ENCODE peak calls at places on chromosomes 7 and 10, in eight cellular contexts. One of them, this sample, is unnamed.

GRCh38 chr10:27679369-27679897 is 66.2 kb downstream of the MKX start:
- DNase-seq in AG10803: no peak
- DNase-seq in ureter: no peak
- DNase-seq in DMS79: no peak
- DNase-seq in stimulated activated CD4-positive, alpha-beta T cell treated with anti-CD3 and anti-CD28 coated beads, Interleukin-15, amount 100 ng/mL, for 1 hour: no peak
- DNase-seq in GF-D8: no peak
- DNase-seq in HCT116: no peak
- DNase-seq in left ventricle myocardium inferior: no peak
- DNase-seq in this sample: no peak

GRCh38 chr7:35705932-35706461 is 11.1 kb upstream of the HERPUD2 start:
- DNase-seq in AG10803: peak
- DNase-seq in ureter: no peak
- DNase-seq in DMS79: no peak
- DNase-seq in stimulated activated CD4-positive, alpha-beta T cell treated with anti-CD3 and anti-CD28 coated beads, Interleukin-15, amount 100 ng/mL, for 1 hour: no peak
- DNase-seq in GF-D8: no peak
- DNase-seq in HCT116: no peak
- DNase-seq in left ventricle myocardium inferior: no peak
- DNase-seq in this sample: no peak

GRCh38 chr7:936131-937054 is 18.1 kb downstream of the ADAP1 start:
- DNase-seq in AG10803: no peak
- DNase-seq in ureter: no peak
- DNase-seq in DMS79: no peak
- DNase-seq in stimulated activated CD4-positive, alpha-beta T cell treated with anti-CD3 and anti-CD28 coated beads, Interleukin-15, amount 100 ng/mL, for 1 hour: no peak
- DNase-seq in GF-D8: no peak
- DNase-seq in HCT116: peak
- DNase-seq in left ventricle myocardium inferior: no peak
- DNase-seq in this sample: peak

GRCh38 chr7:604038-604883 is 84.6 kb upstream of the PDGFA start:
- DNase-seq in AG10803: no peak
- DNase-seq in ureter: peak
- DNase-seq in DMS79: no peak
- DNase-seq in stimulated activated CD4-positive, alpha-beta T cell treated with anti-CD3 and anti-CD28 coated beads, Interleukin-15, amount 100 ng/mL, for 1 hour: peak
- DNase-seq in GF-D8: peak
- DNase-seq in HCT116: no peak
- DNase-seq in left ventricle myocardium inferior: peak
- DNase-seq in this sample: peak

GRCh38 chr10:22461891-22462290 is 116.6 kb downstream of the SPAG6 start:
- DNase-seq in AG10803: peak
- DNase-seq in ureter: no peak
- DNase-seq in DMS79: no peak
- DNase-seq in stimulated activated CD4-positive, alpha-beta T cell treated with anti-CD3 and anti-CD28 coated beads, Interleukin-15, amount 100 ng/mL, for 1 hour: no peak
- DNase-seq in GF-D8: no peak
- DNase-seq in HCT116: no peak
- DNase-seq in left ventricle myocardium inferior: no peak
- DNase-seq in this sample: no peak

GRCh38 chr7:55533050-55533728 is 39.1 kb downstream of the VOPP1 start:
- DNase-seq in AG10803: peak
- DNase-seq in ureter: no peak
- DNase-seq in DMS79: no peak
- DNase-seq in stimulated activated CD4-positive, alpha-beta T cell treated with anti-CD3 and anti-CD28 coated beads, Interleukin-15, amount 100 ng/mL, for 1 hour: peak
- DNase-seq in GF-D8: peak
- DNase-seq in HCT116: no peak
- DNase-seq in left ventricle myocardium inferior: no peak
- DNase-seq in this sample: peak

GRCh38 chr7:7418997-7419396 is 116.7 kb downstream of the COL28A1 start:
- DNase-seq in AG10803: no peak
- DNase-seq in ureter: no peak
- DNase-seq in DMS79: no peak
- DNase-seq in stimulated activated CD4-positive, alpha-beta T cell treated with anti-CD3 and anti-CD28 coated beads, Interleukin-15, amount 100 ng/mL, for 1 hour: no peak
- DNase-seq in GF-D8: no peak
- DNase-seq in HCT116: no peak
- DNase-seq in left ventricle myocardium inferior: no peak
- DNase-seq in this sample: no peak

GRCh38 chr7:116671681-116672595 is at the start of gene MET:
- DNase-seq in AG10803: peak
- DNase-seq in ureter: peak
- DNase-seq in DMS79: peak
- DNase-seq in stimulated activated CD4-positive, alpha-beta T cell treated with anti-CD3 and anti-CD28 coated beads, Interleukin-15, amount 100 ng/mL, for 1 hour: peak
- DNase-seq in GF-D8: no peak
- DNase-seq in HCT116: peak
- DNase-seq in left ventricle myocardium inferior: peak
- DNase-seq in this sample: peak

GRCh38 chr10:45463244-45464116 is 89.5 kb downstream of the ALOX5 start:
- DNase-seq in AG10803: peak
- DNase-seq in ureter: no peak
- DNase-seq in DMS79: no peak
- DNase-seq in stimulated activated CD4-positive, alpha-beta T cell treated with anti-CD3 and anti-CD28 coated beads, Interleukin-15, amount 100 ng/mL, for 1 hour: no peak
- DNase-seq in GF-D8: peak
- DNase-seq in HCT116: no peak
- DNase-seq in left ventricle myocardium inferior: peak
- DNase-seq in this sample: no peak

GRCh38 chr7:157484411-157485081 is 147.7 kb downstream of the DNAJB6 start:
- DNase-seq in AG10803: no peak
- DNase-seq in ureter: no peak
- DNase-seq in DMS79: no peak
- DNase-seq in stimulated activated CD4-positive, alpha-beta T cell treated with anti-CD3 and anti-CD28 coated beads, Interleukin-15, amount 100 ng/mL, for 1 hour: no peak
- DNase-seq in GF-D8: no peak
- DNase-seq in HCT116: no peak
- DNase-seq in left ventricle myocardium inferior: no peak
- DNase-seq in this sample: no peak

GRCh38 chr7:150737265-150738055 is at the start of gene GIMAP5:
- DNase-seq in AG10803: no peak
- DNase-seq in ureter: no peak
- DNase-seq in DMS79: no peak
- DNase-seq in stimulated activated CD4-positive, alpha-beta T cell treated with anti-CD3 and anti-CD28 coated beads, Interleukin-15, amount 100 ng/mL, for 1 hour: peak
- DNase-seq in GF-D8: no peak
- DNase-seq in HCT116: no peak
- DNase-seq in left ventricle myocardium inferior: no peak
- DNase-seq in this sample: no peak

GRCh38 chr7:33813331-33813730 is 92.0 kb upstream of the BMPER start:
- DNase-seq in AG10803: peak
- DNase-seq in ureter: no peak
- DNase-seq in DMS79: no peak
- DNase-seq in stimulated activated CD4-positive, alpha-beta T cell treated with anti-CD3 and anti-CD28 coated beads, Interleukin-15, amount 100 ng/mL, for 1 hour: no peak
- DNase-seq in GF-D8: no peak
- DNase-seq in HCT116: no peak
- DNase-seq in left ventricle myocardium inferior: no peak
- DNase-seq in this sample: no peak

GRCh38 chr7:114141415-114141814 is 222.6 kb upstream of the PPP1R3A start:
- DNase-seq in AG10803: no peak
- DNase-seq in ureter: no peak
- DNase-seq in DMS79: no peak
- DNase-seq in stimulated activated CD4-positive, alpha-beta T cell treated with anti-CD3 and anti-CD28 coated beads, Interleukin-15, amount 100 ng/mL, for 1 hour: no peak
- DNase-seq in GF-D8: no peak
- DNase-seq in HCT116: no peak
- DNase-seq in left ventricle myocardium inferior: no peak
- DNase-seq in this sample: no peak

GRCh38 chr10:19730071-19730470 is 86.2 kb upstream of the PLXDC2 start:
- DNase-seq in AG10803: peak
- DNase-seq in ureter: no peak
- DNase-seq in DMS79: no peak
- DNase-seq in stimulated activated CD4-positive, alpha-beta T cell treated with anti-CD3 and anti-CD28 coated beads, Interleukin-15, amount 100 ng/mL, for 1 hour: no peak
- DNase-seq in GF-D8: peak
- DNase-seq in HCT116: no peak
- DNase-seq in left ventricle myocardium inferior: no peak
- DNase-seq in this sample: peak

GRCh38 chr7:101705327-101705726 is 76.2 kb upstream of the MYL10 start:
- DNase-seq in AG10803: no peak
- DNase-seq in ureter: no peak
- DNase-seq in DMS79: no peak
- DNase-seq in stimulated activated CD4-positive, alpha-beta T cell treated with anti-CD3 and anti-CD28 coated beads, Interleukin-15, amount 100 ng/mL, for 1 hour: no peak
- DNase-seq in GF-D8: no peak
- DNase-seq in HCT116: no peak
- DNase-seq in left ventricle myocardium inferior: no peak
- DNase-seq in this sample: no peak

GRCh38 chr10:125064681-125065492 is 95.5 kb downstream of the CTBP2 start:
- DNase-seq in AG10803: peak
- DNase-seq in ureter: no peak
- DNase-seq in DMS79: no peak
- DNase-seq in stimulated activated CD4-positive, alpha-beta T cell treated with anti-CD3 and anti-CD28 coated beads, Interleukin-15, amount 100 ng/mL, for 1 hour: no peak
- DNase-seq in GF-D8: peak
- DNase-seq in HCT116: peak
- DNase-seq in left ventricle myocardium inferior: no peak
- DNase-seq in this sample: peak